ENCODE peak calls at places on chromosomes 7 and 10, in seven cellular contexts. E, P, W, G, R, I and M are unnamed samples.

GRCh38 chr10:78457804-78458483 is 424.3 kb downstream of the RPS24 start:
- DNase-seq in E (no peak), P (no peak), W (no peak), G (no peak), R (no peak), I (no peak), M (no peak)

GRCh38 chr10:128714240-128714639 is 588.0 kb upstream of the MKI67 start:
- DNase-seq in E (no peak), P (no peak), W (no peak), G (no peak), R (no peak), I (no peak), M (no peak)

GRCh38 chr7:130695840-130696239 is 9.5 kb upstream of the TSGA13 start:
- DNase-seq in E (no peak), P (peak), W (no peak), G (no peak), R (peak), I (no peak), M (no peak)

GRCh38 chr7:134113655-134114054 is 13.5 kb upstream of the LRGUK start:
- DNase-seq in E (no peak), P (no peak), W (no peak), G (no peak), R (no peak), I (no peak), M (no peak)

GRCh38 chr10:94183666-94184264 is 179.0 kb downstream of the NOC3L start:
- DNase-seq in E (no peak), P (no peak), W (no peak), G (no peak), R (no peak), I (no peak), M (no peak)

GRCh38 chr10:340646-341045 is 205.4 kb downstream of the ZMYND11 start:
- DNase-seq in E (no peak), P (no peak), W (no peak), G (no peak), R (no peak), I (no peak), M (no peak)

GRCh38 chr7:151410405-151411390 is 860 bp upstream of the WDR86 start:
- DNase-seq in E (no peak), P (peak), W (no peak), G (no peak), R (no peak), I (no peak), M (no peak)

GRCh38 chr10:16776896-16777295 is 40.3 kb downstream of the RSU1 start:
- DNase-seq in E (no peak), P (no peak), W (no peak), G (no peak), R (no peak), I (no peak), M (no peak)

GRCh38 chr10:119190353-119190752 is 11.7 kb upstream of the PRDX3 start:
- DNase-seq in E (no peak), P (peak), W (no peak), G (no peak), R (no peak), I (no peak), M (no peak)

GRCh38 chr7:57328963-57329362 is 121.0 kb upstream of the ZNF716 start:
- DNase-seq in E (no peak), P (no peak), W (no peak), G (no peak), R (no peak), I (no peak), M (no peak)

GRCh38 chr10:124663228-124663627 is 81.0 kb downstream of the FAM53B start:
- DNase-seq in E (no peak), P (no peak), W (no peak), G (no peak), R (no peak), I (no peak), M (no peak)

GRCh38 chr10:132100556-132101349 is 35.0 kb downstream of the JAKMIP3 start:
- DNase-seq in E (no peak), P (no peak), W (no peak), G (peak), R (no peak), I (peak), M (no peak)

GRCh38 chr7:96407427-96407826 is 85.5 kb upstream of the SLC25A13 start:
- DNase-seq in E (no peak), P (no peak), W (no peak), G (no peak), R (no peak), I (no peak), M (no peak)

GRCh38 chr7:21844742-21845141 is 101.0 kb downstream of the CDCA7L start:
- DNase-seq in E (no peak), P (peak), W (no peak), G (no peak), R (no peak), I (no peak), M (no peak)

GRCh38 chr7:130102588-130102987 is 32.3 kb downstream of the KLHDC10 start:
- DNase-seq in E (no peak), P (no peak), W (no peak), G (no peak), R (no peak), I (no peak), M (no peak)

GRCh38 chr10:122192142-122192541 is 79.0 kb upstream of the BTBD16 start:
- DNase-seq in E (no peak), P (no peak), W (no peak), G (no peak), R (peak), I (peak), M (no peak)

GRCh38 chr10:62992145-62992721 is 140.9 kb upstream of the NRBF2 start:
- DNase-seq in E (peak), P (no peak), W (no peak), G (no peak), R (no peak), I (no peak), M (no peak)

GRCh38 chr10:68826764-68827591 is at the start of gene STOX1:
- DNase-seq in E (no peak), P (peak), W (peak), G (peak), R (peak), I (peak), M (no peak)

GRCh38 chr7:51660516-51660915 is 343.9 kb upstream of the COBL start:
- DNase-seq in E (no peak), P (no peak), W (no peak), G (no peak), R (no peak), I (no peak), M (no peak)

GRCh38 chr7:25353744-25354143 is 125.5 kb upstream of the NPVF start:
- DNase-seq in E (no peak), P (no peak), W (no peak), G (no peak), R (no peak), I (no peak), M (no peak)

GRCh38 chr7:143016996-143017395 is 9.9 kb downstream of the OR9A2 start:
- DNase-seq in E (no peak), P (no peak), W (no peak), G (no peak), R (no peak), I (no peak), M (no peak)

GRCh38 chr10:110436554-110437350 is 61.0 kb upstream of the DUSP5 start:
- DNase-seq in E (no peak), P (no peak), W (no peak), G (no peak), R (no peak), I (no peak), M (no peak)

GRCh38 chr10:106705576-106706526 is 458.7 kb downstream of the SORCS1 start:
- DNase-seq in E (no peak), P (peak), W (no peak), G (no peak), R (peak), I (peak), M (peak)

GRCh38 chr7:85829817-85830432 is 643.1 kb upstream of the SEMA3D start:
- DNase-seq in E (no peak), P (peak), W (no peak), G (no peak), R (peak), I (no peak), M (no peak)
- TF ChIP-seq CTCF in E (no peak), P (peak), W (no peak), G (peak), R (no peak), I (peak), M (no peak)

GRCh38 chr7:106109521-106110237 is 2.4 kb downstream of the SYPL1 start:
- DNase-seq in E (no peak), P (no peak), W (no peak), G (no peak), R (no peak), I (no peak), M (no peak)
- H3K4me3 ChIP-seq in E (peak), P (no peak), W (no peak), G (peak), R (peak), I (peak), M (peak)

DNA sequence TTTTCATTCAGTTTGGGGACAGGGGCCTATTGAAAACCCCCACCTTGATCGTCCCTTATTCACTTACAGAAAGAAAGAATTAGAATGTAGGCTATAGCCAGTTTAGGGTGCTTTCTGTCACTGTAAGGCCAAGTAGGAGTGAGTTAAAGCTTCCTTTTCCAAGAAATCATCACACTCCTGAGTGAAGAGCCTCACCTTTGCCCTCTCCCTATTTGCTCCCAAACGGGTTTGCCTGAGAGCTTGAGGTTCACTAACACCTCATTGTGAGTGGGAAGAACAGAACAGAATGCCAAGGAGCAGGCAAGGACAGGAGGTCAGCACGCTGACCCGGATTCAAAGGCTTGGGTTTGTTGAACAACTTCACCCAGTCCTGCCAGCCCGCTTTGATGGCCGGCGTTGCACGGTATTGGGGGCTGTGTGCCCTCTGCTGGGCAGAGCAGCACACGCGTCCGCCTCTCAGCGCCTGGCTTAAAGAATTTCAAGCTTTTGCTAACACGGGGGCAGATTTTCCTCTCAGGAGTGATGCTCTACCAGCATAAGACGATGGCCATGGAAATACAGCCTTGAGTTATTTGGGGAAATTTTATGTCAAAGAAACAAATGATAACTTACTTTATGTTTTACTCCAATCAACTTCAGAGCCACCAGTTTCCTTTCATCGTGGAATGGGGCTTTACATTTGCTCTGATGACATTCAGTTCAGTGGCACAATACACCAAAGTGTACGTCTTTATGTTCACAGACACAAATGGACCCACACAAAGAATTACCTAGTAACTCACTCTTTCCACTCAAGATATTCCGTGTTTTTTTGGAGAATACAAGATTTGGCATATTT is 470.0 kb downstream of the SUGCT start:
- DNase-seq in E (no peak), P (peak), W (no peak), G (peak), R (peak), I (peak), M (no peak)
- TF ChIP-seq CTCF in E (peak), P (peak), W (peak), G (peak), R (peak), I (peak), M (peak)

DNA sequence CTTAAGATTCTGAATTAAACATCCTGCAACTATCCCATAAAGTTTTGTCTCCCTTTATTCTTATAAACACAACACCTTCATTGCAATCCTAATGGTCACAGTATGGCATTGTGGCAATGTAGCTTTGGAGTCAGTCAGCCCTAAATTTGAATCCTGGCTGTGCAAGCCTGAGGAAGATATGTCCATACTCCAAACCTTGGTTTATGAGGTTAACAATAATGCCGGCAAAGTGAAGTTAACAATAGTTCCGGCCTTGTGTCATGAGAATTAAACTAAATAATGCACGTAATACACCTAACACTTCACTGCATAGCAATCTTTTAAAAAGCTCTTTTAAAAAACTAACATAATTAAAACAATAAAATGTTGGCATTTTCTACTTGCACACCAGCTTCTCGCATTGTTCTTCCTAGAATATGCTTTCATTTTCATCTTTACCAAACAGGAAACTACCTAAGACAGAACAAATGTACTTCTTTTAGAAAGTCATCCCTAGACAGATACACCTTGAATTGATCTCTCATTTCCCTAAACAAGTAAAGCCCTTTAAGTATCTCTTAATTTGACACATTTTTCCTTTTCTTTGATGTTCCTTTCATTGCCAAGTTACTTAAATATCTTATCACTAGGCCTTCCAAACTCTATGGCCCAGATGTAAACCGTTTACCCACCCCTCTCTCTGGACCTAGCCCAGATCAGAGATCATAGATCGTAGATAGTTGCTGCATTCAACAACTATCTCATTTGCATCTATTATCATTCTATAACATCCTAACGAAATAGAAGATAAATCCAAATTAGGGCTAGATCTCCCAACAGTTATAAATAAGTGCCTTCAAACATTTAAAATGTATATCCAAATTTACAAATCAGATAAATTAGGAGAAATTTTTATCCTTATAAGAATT is 66.7 kb downstream of the CREB3L2 start:
- DNase-seq in E (peak), P (no peak), W (no peak), G (no peak), R (peak), I (no peak), M (peak)
- H3K4me3 ChIP-seq in E (peak), P (no peak), W (peak), G (peak), R (peak), I (no peak), M (peak)

GRCh38 chr7:3159039-3159438 is 115.4 kb upstream of the CARD11 start:
- DNase-seq in E (no peak), P (no peak), W (no peak), G (no peak), R (no peak), I (no peak), M (no peak)

GRCh38 chr7:3165681-3166580 is 122.3 kb upstream of the CARD11 start:
- DNase-seq in E (no peak), P (no peak), W (no peak), G (peak), R (no peak), I (no peak), M (no peak)

GRCh38 chr7:3164363-3164762 is 120.7 kb upstream of the CARD11 start:
- DNase-seq in E (no peak), P (peak), W (no peak), G (no peak), R (no peak), I (no peak), M (no peak)

GRCh38 chr7:3159445-3159844 is 115.8 kb upstream of the CARD11 start:
- DNase-seq in E (no peak), P (no peak), W (no peak), G (no peak), R (no peak), I (no peak), M (no peak)

DNA sequence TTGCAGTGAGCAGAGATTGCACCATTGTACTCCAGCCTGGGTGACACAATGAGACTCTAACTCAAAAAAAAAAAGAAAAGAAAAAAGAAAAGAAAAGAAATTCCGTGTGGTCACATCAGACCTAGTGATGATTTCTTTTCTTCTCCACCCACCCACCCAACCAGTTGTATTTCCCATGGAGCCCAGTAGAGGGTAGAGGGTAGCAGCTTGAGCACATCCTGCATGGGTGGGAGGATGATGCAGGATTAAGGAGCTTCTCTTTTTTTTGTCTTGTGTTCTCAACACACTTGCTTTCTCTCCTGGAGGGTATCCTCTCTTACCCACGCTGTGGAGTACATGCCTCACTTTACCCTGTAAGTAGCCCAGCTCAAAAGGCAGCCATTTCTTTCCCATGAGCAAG is 118.6 kb upstream of the CARD11 start:
- DNase-seq in E (no peak), P (no peak), W (no peak), G (no peak), R (peak), I (no peak), M (no peak)
- TF ChIP-seq CTCF in E (no peak), P (no peak), W (no peak), G (no peak), R (peak), I (no peak), M (peak)

GRCh38 chr7:29224726-29225125 is 30.2 kb downstream of the CHN2 start:
- DNase-seq in E (no peak), P (no peak), W (no peak), G (no peak), R (no peak), I (no peak), M (no peak)
- H3K4me3 ChIP-seq in E (no peak), P (no peak), W (no peak), G (no peak), R (no peak), I (no peak), M (no peak)

DNA sequence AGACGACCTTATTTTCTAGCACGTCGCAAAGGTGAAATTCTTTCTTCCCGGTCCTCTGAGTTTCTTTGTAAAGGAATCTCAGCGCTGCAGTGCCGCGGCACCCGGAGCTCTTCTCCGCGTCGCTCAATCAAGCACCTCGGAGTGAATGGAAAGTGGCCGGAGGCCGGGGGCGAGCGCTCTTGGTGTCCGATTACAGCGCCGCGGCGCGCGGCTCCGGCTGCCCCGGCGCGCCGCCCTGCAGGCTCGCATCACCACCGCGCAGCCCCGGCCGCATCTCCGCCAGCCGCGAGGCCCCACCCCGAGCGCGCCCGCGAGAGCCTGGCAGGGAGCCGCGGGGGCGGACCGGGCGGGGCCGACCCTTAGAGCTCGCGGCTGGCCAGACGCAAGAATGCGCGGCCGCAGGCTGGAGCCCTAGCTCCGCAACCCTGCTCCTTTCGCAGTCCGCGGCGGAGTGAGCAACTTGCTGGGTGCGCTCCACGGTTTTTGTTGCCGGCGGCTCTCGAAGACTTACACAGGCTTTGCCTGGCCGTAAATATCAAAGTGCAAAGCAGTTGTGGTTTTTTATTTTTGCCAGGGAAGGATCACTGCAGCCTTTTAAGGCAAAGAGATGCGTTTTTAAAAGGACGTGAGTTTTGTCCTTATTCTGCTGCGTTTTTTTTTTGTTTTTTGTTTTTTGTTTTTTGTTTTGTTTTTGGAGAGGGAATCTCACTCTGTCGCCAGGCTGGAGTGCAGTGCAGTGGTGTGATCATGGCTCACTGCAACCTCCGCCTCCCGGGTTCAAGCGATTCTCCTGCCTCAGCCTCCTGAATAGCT is at the start of gene SEMA3C:
- DNase-seq in E (no peak), P (peak), W (no peak), G (peak), R (peak), I (peak), M (no peak)
- TF ChIP-seq CTCF in E (no peak), P (peak), W (no peak), G (peak), R (no peak), I (no peak), M (no peak)

GRCh38 chr7:73740212-73740611 is 1.6 kb upstream of the ABHD11 start:
- DNase-seq in E (no peak), P (no peak), W (no peak), G (no peak), R (no peak), I (no peak), M (no peak)

GRCh38 chr7:73740771-73741170 is 2.2 kb upstream of the ABHD11 start:
- DNase-seq in E (no peak), P (peak), W (no peak), G (no peak), R (no peak), I (no peak), M (no peak)

GRCh38 chr7:73742338-73742752 is 3.7 kb upstream of the ABHD11 start:
- DNase-seq in E (no peak), P (peak), W (no peak), G (peak), R (no peak), I (no peak), M (no peak)

GRCh38 chr7:73741600-73741999 is 3.0 kb upstream of the ABHD11 start:
- DNase-seq in E (no peak), P (no peak), W (no peak), G (no peak), R (no peak), I (no peak), M (no peak)

GRCh38 chr7:73742753-73743641 is 4.4 kb upstream of the ABHD11 start:
- DNase-seq in E (no peak), P (peak), W (no peak), G (peak), R (no peak), I (no peak), M (no peak)
- H3K4me3 ChIP-seq in E (no peak), P (no peak), W (no peak), G (no peak), R (no peak), I (no peak), M (no peak)

GRCh38 chr10:26274391-26274790 is 57.8 kb downstream of the GAD2 start:
- DNase-seq in E (no peak), P (no peak), W (no peak), G (no peak), R (no peak), I (peak), M (no peak)

DNA sequence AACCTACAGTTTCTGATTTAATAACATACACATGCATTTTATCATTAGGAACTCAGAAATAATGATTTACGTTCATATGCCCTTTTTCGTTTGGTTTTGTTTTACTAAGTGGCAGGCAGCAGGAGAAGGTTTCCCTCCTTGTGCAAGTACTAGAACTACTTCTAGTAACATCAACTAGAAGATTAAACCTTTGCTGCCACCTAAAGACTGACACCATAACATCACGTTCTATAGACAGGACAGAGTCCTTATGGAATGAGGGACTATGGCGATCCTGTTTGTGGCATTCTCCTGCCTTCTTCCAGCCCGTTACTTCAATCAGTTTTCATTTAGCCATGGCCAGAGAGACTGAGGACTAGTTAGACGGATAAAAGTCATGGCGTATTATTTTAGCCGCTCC is 53.2 kb downstream of the GAD2 start:
- DNase-seq in E (no peak), P (peak), W (no peak), G (no peak), R (peak), I (no peak), M (no peak)
- TF ChIP-seq CTCF in E (peak), P (peak), W (no peak), G (peak), R (no peak), I (peak), M (peak)